ENCODE peak calls at places on chromosomes 4 and X, in nine cellular contexts. Y is NB4, U is AG04450, I is transverse colon, Z is brain microvascular endothelial cell, M is HCT116, O is GM12865, X is colonic mucosa, R is astrocyte of the spinal cord. T is an unnamed sample.

GRCh38 chr4:37628977-37629609 is 57.1 kb downstream of the RELL1 start:
- DNase-seq in Y (peak), U (peak), I (no peak), Z (peak), M (peak), O (no peak), X (no peak), R (peak), T (peak)

GRCh38 chrX:115948018-115948923 is 222.3 kb upstream of the AGTR2 start:
- DNase-seq in Y (peak), U (no peak), I (peak), Z (no peak), M (no peak), O (no peak), X (peak), R (no peak), T (no peak)

GRCh38 chrX:129925305-129926092 is 19.5 kb downstream of the UTP14A start:
- DNase-seq in Y (peak), U (peak), I (peak), Z (peak), M (peak), O (peak), X (peak), R (peak), T (peak)

GRCh38 chrX:80290834-80291233 is 129.4 kb upstream of the TENT5D start:
- DNase-seq in Y (no peak), U (no peak), I (no peak), Z (no peak), M (no peak), O (no peak), X (no peak), R (no peak), T (no peak)

GRCh38 chr4:158255727-158256324 is 45.5 kb downstream of the TMEM144 start:
- DNase-seq in Y (peak), U (peak), I (no peak), Z (peak), M (peak), O (peak), X (no peak), R (peak), T (peak)

GRCh38 chr4:65580551-65580950 is 89.7 kb downstream of the EPHA5 start:
- DNase-seq in Y (no peak), U (no peak), I (no peak), Z (no peak), M (no peak), O (no peak), X (no peak), R (peak), T (peak)

GRCh38 chrX:47285762-47286320 is 53.0 kb downstream of the USP11 start:
- DNase-seq in Y (no peak), U (no peak), I (no peak), Z (no peak), M (no peak), O (no peak), X (no peak), R (no peak), T (no peak)

GRCh38 chrX:71996138-71996537 is 85.5 kb downstream of the NHSL2 start:
- DNase-seq in Y (no peak), U (no peak), I (peak), Z (no peak), M (no peak), O (no peak), X (no peak), R (no peak), T (no peak)

GRCh38 chrX:22629105-22629725 is 356.5 kb downstream of the CBLL2 start:
- DNase-seq in Y (no peak), U (peak), I (no peak), Z (peak), M (no peak), O (no peak), X (no peak), R (peak), T (peak)

DNA sequence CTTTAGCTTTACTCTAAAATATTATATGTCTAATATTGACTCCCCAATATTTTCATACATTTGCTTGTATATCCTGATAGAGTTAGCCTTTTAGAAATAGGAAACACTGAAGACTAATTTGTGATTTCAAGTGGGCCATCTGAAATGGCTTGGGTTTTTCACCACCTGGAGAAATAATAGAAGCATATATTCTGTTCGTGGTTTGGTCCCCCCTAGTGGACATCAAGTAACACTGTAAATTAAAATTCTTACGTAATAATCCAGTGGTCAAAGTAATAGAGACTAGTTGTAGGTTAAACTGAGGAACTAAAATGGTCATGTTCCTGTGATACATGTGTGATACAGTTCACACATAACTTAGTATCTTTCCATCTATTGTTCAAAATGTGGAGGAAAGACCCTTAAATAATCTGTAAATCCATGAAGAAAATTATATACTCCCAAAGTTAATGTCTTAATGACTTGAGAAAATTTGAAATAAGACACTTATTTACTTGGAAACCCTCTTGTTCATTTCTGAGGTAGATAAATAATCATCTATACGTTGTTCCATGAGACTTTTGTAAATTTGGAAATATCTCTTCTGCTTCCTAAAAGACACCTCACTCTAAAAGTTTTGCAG is 79.8 kb upstream of the SMARCAD1 start:
- DNase-seq in Y (peak), U (peak), I (no peak), Z (no peak), M (peak), O (peak), X (no peak), R (peak), T (peak)
- TF ChIP-seq CTCF in Y (peak), U (peak), I (peak), Z (peak), M (peak), O (peak), X (peak), R (peak), T (peak)

GRCh38 chrX:16469870-16470269 is 180.1 kb upstream of the S100G start:
- DNase-seq in Y (peak), U (no peak), I (no peak), Z (no peak), M (no peak), O (peak), X (no peak), R (no peak), T (no peak)
- H3K4me3 ChIP-seq in Y (no peak), U (no peak), I (no peak), Z (no peak), M (no peak), O (no peak), X (no peak), R (no peak), T (no peak)

DNA sequence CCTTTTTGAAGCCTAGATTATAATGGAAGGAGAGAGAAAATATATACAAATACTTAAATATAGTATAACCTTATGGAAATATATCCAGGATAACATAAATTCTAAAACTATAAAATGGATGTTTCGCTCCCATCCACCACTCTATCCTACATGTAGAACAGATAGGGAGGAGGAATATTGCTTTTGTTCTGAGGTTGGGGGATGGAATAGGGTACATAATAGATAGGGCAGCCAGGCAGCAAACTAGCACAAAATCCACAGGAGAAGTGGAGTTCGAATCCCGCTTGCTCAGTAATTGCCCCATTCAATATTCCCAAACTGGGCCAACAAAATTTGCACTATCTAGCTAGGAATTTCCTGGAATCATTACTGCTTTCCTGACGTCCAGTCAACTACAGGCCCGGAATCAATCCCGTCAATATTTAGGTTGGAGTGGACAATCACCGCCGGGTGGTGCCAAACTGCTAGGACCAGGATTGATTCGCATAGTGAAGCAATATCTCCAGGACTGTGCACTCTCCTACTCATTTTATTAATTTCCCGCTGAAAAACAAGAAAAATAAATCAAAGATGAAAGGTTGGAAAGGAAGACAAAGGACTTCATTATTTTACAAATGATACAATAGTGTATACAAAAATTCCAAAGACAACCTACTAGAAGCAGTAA is 40.4 kb upstream of the PAPSS1 start:
- DNase-seq in Y (no peak), U (no peak), I (peak), Z (no peak), M (no peak), O (no peak), X (peak), R (no peak), T (no peak)
- TF ChIP-seq CTCF in Y (no peak), U (no peak), I (peak), Z (peak), M (peak), O (no peak), X (peak), R (no peak), T (no peak)

GRCh38 chr4:95545526-95545925 is 3.2 kb downstream of the UNC5C start:
- DNase-seq in Y (no peak), U (no peak), I (no peak), Z (no peak), M (no peak), O (no peak), X (no peak), R (no peak), T (no peak)
- H3K4me3 ChIP-seq in Y (peak), U (no peak), I (no peak), Z (no peak), M (no peak), O (no peak), X (no peak), R (no peak), T (no peak)

DNA sequence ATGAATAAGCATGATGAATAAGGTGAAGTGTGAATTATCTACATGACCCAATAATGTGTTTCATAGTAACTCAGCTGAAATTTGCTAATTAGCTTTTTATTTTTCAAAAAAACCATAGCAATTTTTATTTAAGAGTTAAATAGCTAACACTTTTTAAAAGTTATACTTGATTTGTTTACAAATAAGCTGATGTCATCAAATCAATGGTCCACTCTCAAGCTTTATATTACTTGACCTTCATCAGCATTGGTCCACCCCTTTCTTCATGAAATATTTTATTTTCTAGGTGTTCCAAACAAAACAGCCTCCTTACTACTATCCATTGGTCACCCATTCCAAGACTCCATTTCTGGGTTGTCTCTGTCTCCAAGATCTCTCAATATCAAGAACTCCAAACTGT is 649.0 kb upstream of the TENM3 start:
- DNase-seq in Y (no peak), U (no peak), I (no peak), Z (no peak), M (no peak), O (no peak), X (no peak), R (no peak), T (no peak)
- TF ChIP-seq CTCF in Y (no peak), U (no peak), I (no peak), Z (no peak), M (no peak), O (no peak), X (no peak), R (no peak), T (no peak)

GRCh38 chrX:121109986-121110385 is 62.6 kb downstream of the GLUD2 start:
- DNase-seq in Y (no peak), U (no peak), I (no peak), Z (no peak), M (no peak), O (no peak), X (no peak), R (no peak), T (no peak)

GRCh38 chrX:121106484-121107235 is 59.2 kb downstream of the GLUD2 start:
- DNase-seq in Y (no peak), U (no peak), I (no peak), Z (no peak), M (no peak), O (no peak), X (no peak), R (no peak), T (no peak)

GRCh38 chrX:121114691-121115090 is 67.3 kb downstream of the GLUD2 start:
- DNase-seq in Y (no peak), U (no peak), I (no peak), Z (no peak), M (no peak), O (no peak), X (no peak), R (no peak), T (no peak)

GRCh38 chrX:121110536-121110935 is 63.1 kb downstream of the GLUD2 start:
- DNase-seq in Y (no peak), U (no peak), I (no peak), Z (no peak), M (no peak), O (no peak), X (no peak), R (no peak), T (no peak)
- H3K4me3 ChIP-seq in Y (no peak), U (no peak), I (no peak), Z (no peak), M (no peak), O (no peak), X (no peak), R (no peak), T (no peak)

DNA sequence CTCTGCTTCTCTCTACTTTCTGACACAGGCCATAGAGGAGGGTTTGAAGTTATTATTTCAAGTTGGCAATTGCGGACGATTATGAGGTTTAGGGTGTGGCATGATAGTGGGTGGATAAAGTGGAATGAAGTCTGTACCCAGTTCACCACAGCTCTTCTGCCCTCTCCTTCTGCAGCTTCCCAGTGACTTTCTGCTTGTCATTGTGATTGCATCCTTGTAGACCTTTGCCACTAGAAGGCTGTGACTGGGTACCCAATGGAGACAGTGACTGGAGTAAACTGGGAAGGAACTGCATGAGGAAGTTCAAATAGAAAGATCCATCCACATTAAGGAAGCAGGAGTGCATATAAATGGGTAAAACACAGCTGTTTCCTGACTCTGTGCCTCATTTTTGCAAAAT is 53.5 kb upstream of the SPANXN3 start:
- DNase-seq in Y (no peak), U (no peak), I (no peak), Z (no peak), M (no peak), O (no peak), X (no peak), R (no peak), T (no peak)
- TF ChIP-seq CTCF in Y (no peak), U (no peak), I (no peak), Z (no peak), M (no peak), O (no peak), X (no peak), R (no peak), T (no peak)

GRCh38 chrX:153052534-153052933 is 3.7 kb upstream of the PNMA3 start:
- DNase-seq in Y (no peak), U (no peak), I (no peak), Z (no peak), M (no peak), O (no peak), X (no peak), R (no peak), T (no peak)

GRCh38 chrX:153057281-153057680 is 1.0 kb downstream of the PNMA3 start:
- DNase-seq in Y (no peak), U (no peak), I (no peak), Z (no peak), M (no peak), O (no peak), X (no peak), R (no peak), T (no peak)

GRCh38 chrX:153060095-153060445 is 3.8 kb downstream of the PNMA3 start:
- DNase-seq in Y (no peak), U (no peak), I (no peak), Z (no peak), M (no peak), O (no peak), X (no peak), R (no peak), T (no peak)

GRCh38 chrX:153059191-153060094 is 3.2 kb downstream of the PNMA3 start:
- DNase-seq in Y (no peak), U (no peak), I (no peak), Z (no peak), M (no peak), O (no peak), X (no peak), R (no peak), T (no peak)

GRCh38 chrX:153055827-153056748 is at the start of gene PNMA3:
- DNase-seq in Y (no peak), U (no peak), I (no peak), Z (no peak), M (no peak), O (no peak), X (no peak), R (no peak), T (no peak)
- H3K4me3 ChIP-seq in Y (no peak), U (no peak), I (peak), Z (no peak), M (no peak), O (no peak), X (no peak), R (no peak), T (no peak)

DNA sequence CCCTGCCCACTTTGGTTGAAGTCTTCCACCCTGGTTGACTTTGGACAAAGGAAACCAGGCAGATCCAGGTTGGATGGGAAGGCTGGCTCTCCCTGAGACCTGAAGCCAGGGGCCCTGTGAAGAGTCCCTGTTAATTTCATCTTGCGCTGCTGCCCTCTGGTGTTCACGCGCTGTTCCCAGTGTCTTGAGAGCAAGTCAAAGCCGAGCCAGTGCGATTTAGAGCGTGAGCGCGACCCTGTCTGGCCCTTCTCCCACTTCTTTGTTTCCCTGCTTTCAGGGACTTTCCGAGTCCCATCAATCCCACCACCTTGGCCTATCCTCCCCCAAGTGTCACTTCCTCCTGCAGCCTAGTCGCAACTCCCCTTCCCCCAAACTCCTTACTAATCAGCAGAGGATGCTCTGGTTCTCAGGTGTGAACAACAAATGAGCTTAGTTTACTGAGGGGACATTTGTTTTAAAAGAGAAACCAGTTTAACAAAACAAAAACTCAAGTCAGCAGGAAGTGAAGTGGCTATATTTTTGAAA is 25.8 kb upstream of the CHRNA9 start:
- DNase-seq in Y (peak), U (peak), I (peak), Z (peak), M (peak), O (peak), X (peak), R (peak), T (peak)
- TF ChIP-seq CTCF in Y (peak), U (peak), I (peak), Z (peak), M (peak), O (peak), X (peak), R (peak), T (peak)

DNA sequence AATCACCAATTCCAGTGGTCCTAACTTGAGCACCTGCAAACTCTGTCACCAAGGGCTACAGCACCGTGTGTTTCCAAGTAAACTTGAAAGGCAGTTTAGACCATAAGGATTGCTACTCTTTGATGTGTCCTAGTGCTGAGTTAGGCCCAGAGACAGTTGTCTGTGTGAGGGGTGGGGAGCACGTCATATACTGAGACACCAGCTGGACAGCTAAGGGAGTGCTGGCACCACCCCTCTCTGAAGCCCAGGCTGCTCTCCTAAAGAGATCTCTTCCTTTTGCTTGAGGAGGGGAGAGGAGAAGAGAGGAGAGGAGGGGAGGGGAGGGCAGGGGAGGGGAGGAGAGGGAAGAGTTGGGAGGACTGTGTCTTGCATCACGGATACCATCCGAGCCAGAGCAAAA is 218.7 kb upstream of the TACR3 start:
- DNase-seq in Y (no peak), U (no peak), I (no peak), Z (no peak), M (no peak), O (no peak), X (no peak), R (no peak), T (no peak)
- H3K4me3 ChIP-seq in Y (no peak), U (no peak), I (no peak), Z (no peak), M (no peak), O (no peak), X (no peak), R (no peak), T (no peak)

T was measured in astrocyte of the cerebellum.